ENCODE peak calls at places on chromosomes 2 and 18, in nine cellular contexts. A is H9, X is SJCRH30, T is amygdala, F is sciatic nerve, W is NCI-H460, C is IMR-90, M is NCI-H345, H is T-helper 9 cell. S is an unnamed sample.

GRCh38 chr2:229164545-229165249 is 106.4 kb downstream of the PID1 start:
- DNase-seq in A (no peak), X (no peak), T (no peak), F (no peak), W (peak; percentile 38), C (peak; percentile 10), M (no peak), H (no peak), S (no peak)

GRCh38 chr2:42486145-42486906 is 7.5 kb downstream of the KCNG3 start:
- DNase-seq in A (no peak), X (no peak), T (no peak), F (no peak), W (no peak), C (no peak), M (no peak), H (no peak), S (no peak)

GRCh38 chr2:45797451-45798230 is 146.2 kb downstream of the PRKCE start:
- DNase-seq in A (no peak), X (no peak), T (no peak), F (no peak), W (no peak), C (no peak), M (no peak), H (no peak), S (no peak)

GRCh38 chr2:101829018-101829396 is 131.5 kb downstream of the MAP4K4 start:
- DNase-seq in A (no peak), X (no peak), T (no peak), F (no peak), W (no peak), C (no peak), M (no peak), H (no peak), S (no peak)

GRCh38 chr18:8816233-8816632 is 110.9 kb downstream of the MTCL1 start:
- DNase-seq in A (no peak), X (no peak), T (no peak), F (no peak), W (no peak), C (no peak), M (no peak), H (no peak), S (no peak)

GRCh38 chr18:43847164-43848091 is 570.1 kb upstream of the SYT4 start:
- DNase-seq in A (no peak), X (no peak), T (no peak), F (no peak), W (no peak), C (peak; percentile 22), M (no peak), H (no peak), S (no peak)

GRCh38 chr18:58793361-58793760 is 71.3 kb upstream of the ZNF532 start:
- DNase-seq in A (no peak), X (no peak), T (no peak), F (no peak), W (no peak), C (peak; percentile 90), M (no peak), H (no peak), S (no peak)

GRCh38 chr18:58152216-58152615 is 108.2 kb downstream of the NEDD4L start:
- DNase-seq in A (no peak), X (no peak), T (no peak), F (no peak), W (no peak), C (no peak), M (no peak), H (no peak), S (no peak)

GRCh38 chr2:241967745-241968144 is 98.2 kb downstream of the RTP5 start:
- DNase-seq in A (no peak), X (peak; percentile 20), T (no peak), F (no peak), W (no peak), C (no peak), M (no peak), H (no peak), S (no peak)

GRCh38 chr2:50791271-50791670 is 240.7 kb downstream of the NRXN1 start:
- DNase-seq in A (no peak), X (no peak), T (no peak), F (no peak), W (no peak), C (no peak), M (no peak), H (no peak), S (no peak)

GRCh38 chr2:149004836-149005235 is 33.7 kb upstream of the LYPD6B start:
- DNase-seq in A (no peak), X (no peak), T (no peak), F (no peak), W (no peak), C (no peak), M (no peak), H (no peak), S (no peak)

GRCh38 chr2:152047826-152048476 is 50.9 kb downstream of the CACNB4 start:
- DNase-seq in A (no peak), X (no peak), T (no peak), F (no peak), W (peak; percentile 17), C (no peak), M (no peak), H (no peak), S (no peak)

GRCh38 chr2:147843864-147844690 is 752 bp upstream of the ACVR2A start:
- DNase-seq in A (peak; percentile 92), X (peak; percentile 94), T (peak; percentile 91), F (peak; percentile 94), W (peak; percentile 86), C (peak; percentile 85), M (peak; percentile 92), H (peak; percentile 84), S (no peak)

GRCh38 chr2:162821176-162821575 is 17.4 kb downstream of the KCNH7 start:
- DNase-seq in A (no peak), X (no peak), T (no peak), F (no peak), W (no peak), C (no peak), M (no peak), H (no peak), S (no peak)

GRCh38 chr2:145323512-145323911 is 803.6 kb upstream of the ZEB2 start:
- DNase-seq in A (no peak), X (no peak), T (no peak), F (no peak), W (no peak), C (peak; percentile 41), M (no peak), H (no peak), S (no peak)

GRCh38 chr2:187054501-187055319 is 205.7 kb upstream of the ZSWIM2 start:
- DNase-seq in A (peak; percentile 44), X (no peak), T (no peak), F (no peak), W (no peak), C (no peak), M (no peak), H (no peak), S (no peak)

GRCh38 chr2:64325852-64326577 is 127.9 kb upstream of the LGALSL start:
- DNase-seq in A (no peak), X (no peak), T (no peak), F (no peak), W (no peak), C (no peak), M (no peak), H (no peak), S (no peak)

GRCh38 chr2:113036763-113037162 is 15.9 kb downstream of the IL36B start:
- DNase-seq in A (no peak), X (no peak), T (no peak), F (no peak), W (no peak), C (no peak), M (no peak), H (no peak), S (no peak)

GRCh38 chr2:225002039-225002655 is 40.1 kb downstream of the DOCK10 start:
- DNase-seq in A (peak; percentile 39), X (peak; percentile 62), T (no peak), F (peak; percentile 69), W (peak; percentile 62), C (peak; percentile 78), M (peak; percentile 60), H (peak; percentile 48), S (peak; percentile 38)

GRCh38 chr2:168915433-168916328 is 14.6 kb downstream of the G6PC2 start:
- DNase-seq in A (no peak), X (no peak), T (no peak), F (no peak), W (no peak), C (no peak), M (no peak), H (no peak), S (peak; percentile 3)

GRCh38 chr2:172330060-172330671 is 97.2 kb upstream of the ITGA6 start:
- DNase-seq in A (no peak), X (no peak), T (no peak), F (no peak), W (no peak), C (no peak), M (peak; percentile 63), H (no peak), S (no peak)

GRCh38 chr18:46402396-46402795 is 254.6 kb downstream of the LOXHD1 start:
- DNase-seq in A (no peak), X (peak; percentile 57), T (no peak), F (no peak), W (no peak), C (peak; percentile 49), M (no peak), H (no peak), S (no peak)